ENCODE peak calls at places on chromosomes 5 and 9, in six cellular contexts. M, L, R, G, V and U are unnamed samples. For H3K79me2, the result is how much of the 10 kb centered on the place peaks cover.

GRCh38 chr5:157245477-157245876 is 20.4 kb upstream of the CYFIP2 start:
- DNase-seq in L (peak), M (peak), G (no peak), R (peak), V (no peak), U (peak)

GRCh38 chr9:99563364-99563763 is 258.3 kb upstream of the NR4A3 start:
- DNase-seq in G (no peak), L (no peak), M (no peak), V (no peak), R (no peak), U (no peak)

GRCh38 chr5:11261226-11261625 is 500.2 kb upstream of the DAP start:
- DNase-seq in V (no peak), R (no peak), L (no peak), M (no peak), G (no peak), U (no peak)

GRCh38 chr5:60026174-60026573 is 132.6 kb upstream of the PDE4D start:
- DNase-seq in V (no peak), L (no peak), G (no peak), M (no peak), R (peak), U (peak)

GRCh38 chr9:4566806-4567205 is 76.5 kb downstream of the SLC1A1 start:
- DNase-seq in L (no peak), G (no peak), R (no peak), M (no peak), V (no peak), U (no peak)

GRCh38 chr5:133289686-133290367 is 238.0 kb downstream of the HSPA4 start:
- DNase-seq in M (no peak), L (no peak), V (peak), G (no peak), R (no peak), U (no peak)

GRCh38 chr5:133234273-133234672 is 182.5 kb downstream of the HSPA4 start:
- DNase-seq in V (no peak), G (no peak), M (no peak), R (no peak), L (no peak), U (no peak)

GRCh38 chr5:145934276-145934675 is 2.1 kb upstream of the SH3RF2 start:
- DNase-seq in L (no peak), R (no peak), G (no peak), V (no peak), M (no peak), U (no peak)

GRCh38 chr9:74218374-74219063 is 278.6 kb upstream of the RORB start:
- DNase-seq in M (no peak), R (no peak), G (no peak), V (no peak), L (no peak), U (no peak)

GRCh38 chr9:93874242-93874641 is 80.9 kb downstream of the BARX1 start:
- DNase-seq in L (no peak), M (no peak), V (no peak), G (peak), R (no peak), U (no peak)

GRCh38 chr5:168020522-168021294 is 270.7 kb upstream of the WWC1 start:
- DNase-seq in V (no peak), L (no peak), M (no peak), R (peak), G (no peak), U (peak)

GRCh38 chr9:100219347-100219746 is 120.3 kb downstream of the INVS start:
- DNase-seq in V (no peak), L (no peak), G (no peak), R (no peak), M (no peak), U (no peak)

GRCh38 chr5:149702607-149702952 is 27.5 kb upstream of the PPARGC1B start:
- DNase-seq in V (no peak), M (no peak), G (no peak), L (no peak), R (no peak), U (no peak)

GRCh38 chr9:16348531-16348930 is 521.9 kb downstream of the BNC2 start:
- DNase-seq in L (no peak), R (no peak), M (no peak), G (no peak), V (no peak), U (peak)

GRCh38 chr5:174533127-174533453 is 191.3 kb upstream of the MSX2 start:
- DNase-seq in M (no peak), G (no peak), V (no peak), L (no peak), R (no peak), U (peak)

GRCh38 chr5:167845952-167846351 is 445.5 kb upstream of the WWC1 start:
- DNase-seq in L (no peak), V (no peak), G (no peak), R (no peak), M (no peak), U (no peak)

GRCh38 chr9:89996106-89996505 is 391.3 kb downstream of the GADD45G start:
- DNase-seq in M (no peak), V (no peak), L (no peak), R (no peak), G (no peak), U (no peak)

GRCh38 chr5:38434981-38435710 is 121.3 kb downstream of the LIFR start:
- DNase-seq in M (no peak), V (no peak), G (no peak), R (peak), L (no peak), U (peak)

GRCh38 chr9:116282598-116282997 is 129.0 kb downstream of the PAPPA start:
- DNase-seq in G (no peak), R (no peak), V (no peak), L (no peak), M (peak), U (no peak)

GRCh38 chr5:167684251-167684650 is 607.2 kb upstream of the WWC1 start:
- DNase-seq in V (no peak), R (peak), G (no peak), M (no peak), L (no peak), U (peak)

GRCh38 chr5:104375345-104375744 is 812.8 kb upstream of the NUDT12 start:
- DNase-seq in L (no peak), R (no peak), V (no peak), M (no peak), G (no peak), U (no peak)

GRCh38 chr5:144469106-144469505 is 298.4 kb downstream of the KCTD16 start:
- DNase-seq in R (peak), G (no peak), M (no peak), V (no peak), L (no peak), U (peak)

GRCh38 chr5:73218552-73219171 is 45.7 kb downstream of the TMEM174 start:
- DNase-seq in R (peak), L (peak), V (no peak), M (peak), G (peak), U (peak)

DNA sequence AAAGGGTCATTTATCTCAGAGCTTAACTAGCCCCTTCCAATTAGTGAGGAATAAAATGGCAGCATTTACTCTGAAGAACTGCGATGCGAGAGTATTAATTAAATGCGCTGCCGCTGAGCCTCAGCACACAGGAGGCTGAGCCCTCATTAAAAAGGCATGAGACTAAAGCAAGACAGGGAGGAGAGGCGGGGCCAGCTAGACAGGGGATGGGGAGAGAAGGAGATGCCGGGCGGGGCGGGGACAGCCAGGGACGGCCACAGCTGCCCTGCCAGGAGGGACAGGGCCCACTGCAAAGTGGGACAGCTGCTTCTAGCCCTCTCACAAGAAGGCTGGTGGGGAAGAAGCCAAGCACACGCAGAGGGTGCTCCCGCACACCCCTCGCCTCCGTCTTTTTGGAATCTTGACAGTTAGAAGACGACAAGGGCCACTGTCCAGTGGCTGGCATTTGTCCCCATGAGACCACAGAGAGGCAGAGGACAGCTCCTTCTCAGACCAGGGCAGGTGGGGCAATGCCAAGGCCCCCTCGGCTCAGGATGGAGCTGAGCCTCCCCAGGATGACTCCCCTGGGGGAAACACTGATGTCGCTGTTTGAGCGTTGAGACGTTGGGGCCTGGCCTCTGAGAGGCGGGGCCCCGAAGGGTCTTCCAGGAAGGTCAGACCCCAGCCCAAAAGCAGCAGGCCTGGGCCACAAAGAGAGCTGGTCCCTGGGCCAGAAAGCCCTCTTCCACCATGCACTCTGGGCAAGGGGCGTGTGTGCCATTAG is 26.9 kb downstream of the ADAMTS2 start:
- DNase-seq in G (no peak), V (no peak), M (peak), L (no peak), R (no peak), U (no peak)
- H3K79me2 ChIP-seq in G (under half), V (under half), M (under half), L (under half), R (half or more), U (under half)

DNA sequence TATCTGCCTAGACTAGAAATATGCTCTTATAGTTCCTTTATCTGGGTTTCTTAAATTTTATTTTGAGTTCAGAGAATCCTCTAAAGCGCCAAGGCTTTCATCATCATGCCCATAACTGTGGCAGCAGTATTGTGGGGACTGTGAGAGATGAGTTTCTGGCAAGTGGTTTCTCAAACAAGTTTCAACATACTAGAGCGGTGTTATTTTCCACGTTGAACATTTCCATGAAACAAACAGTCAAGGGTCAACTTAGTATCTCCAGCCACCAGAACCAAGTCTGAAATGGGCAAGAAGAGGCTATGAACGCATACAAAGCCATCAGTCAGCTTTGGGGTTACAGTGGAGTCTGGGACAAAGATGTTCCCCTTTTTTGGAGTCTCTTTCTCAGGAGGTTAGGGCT is 40.3 kb downstream of the SERINC5 start:
- DNase-seq in V (no peak), G (no peak), M (no peak), L (no peak), R (no peak), U (no peak)
- H3K79me2 ChIP-seq in V (under half), G (half or more), M (half or more), L (half or more), R (under half), U (half or more)

GRCh38 chr9:87545858-87546257 is 48.2 kb downstream of the DAPK1 start:
- DNase-seq in V (no peak), G (no peak), M (no peak), R (peak), L (no peak), U (peak)
- H3K79me2 ChIP-seq in V (under half), G (under half), M (under half), R (under half), L (under half), U (under half)

GRCh38 chr5:109754319-109754718 is 64.6 kb downstream of the MAN2A1 start:
- DNase-seq in L (no peak), V (no peak), M (no peak), R (no peak), G (no peak), U (no peak)
- H3K79me2 ChIP-seq in L (half or more), V (half or more), M (half or more), R (half or more), G (under half), U (half or more)

DNA sequence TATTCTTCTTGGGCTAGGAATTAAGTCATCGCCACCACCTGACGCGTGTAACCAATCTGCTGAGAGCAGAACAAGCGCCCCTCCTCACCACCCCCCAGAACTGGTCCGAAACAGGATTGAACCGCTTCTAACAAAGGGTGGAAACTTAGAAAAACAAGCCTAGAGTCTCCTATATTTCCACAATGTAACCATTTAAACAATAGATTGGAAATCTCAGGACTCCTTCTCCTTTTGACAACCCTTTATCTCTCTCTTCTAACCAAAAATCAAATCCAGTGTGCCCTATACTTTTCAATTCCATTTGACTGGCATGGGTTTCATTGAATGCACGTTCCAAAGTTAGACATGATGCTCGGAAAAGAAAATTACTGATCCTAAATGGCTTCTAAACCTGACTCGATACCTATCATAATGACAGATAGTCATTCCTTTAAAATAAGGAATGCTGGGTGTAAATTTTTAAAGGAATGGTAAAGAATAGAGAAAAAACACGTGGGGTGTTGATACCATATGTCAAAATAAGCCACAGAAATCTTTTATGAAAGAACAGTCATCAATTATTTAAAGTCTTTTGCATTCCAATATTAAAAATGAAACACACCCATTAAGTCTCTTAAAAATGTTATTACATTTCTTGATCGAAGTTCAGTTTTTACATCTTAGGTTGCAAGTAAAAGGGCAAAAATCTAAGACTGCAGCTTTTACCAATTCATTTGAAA is 1.2 kb downstream of the ARRDC3 start:
- DNase-seq in L (peak), M (peak), R (peak), V (peak), G (peak), U (peak)
- H3K79me2 ChIP-seq in L (under half), M (half or more), R (half or more), V (half or more), G (half or more), U (half or more)

DNA sequence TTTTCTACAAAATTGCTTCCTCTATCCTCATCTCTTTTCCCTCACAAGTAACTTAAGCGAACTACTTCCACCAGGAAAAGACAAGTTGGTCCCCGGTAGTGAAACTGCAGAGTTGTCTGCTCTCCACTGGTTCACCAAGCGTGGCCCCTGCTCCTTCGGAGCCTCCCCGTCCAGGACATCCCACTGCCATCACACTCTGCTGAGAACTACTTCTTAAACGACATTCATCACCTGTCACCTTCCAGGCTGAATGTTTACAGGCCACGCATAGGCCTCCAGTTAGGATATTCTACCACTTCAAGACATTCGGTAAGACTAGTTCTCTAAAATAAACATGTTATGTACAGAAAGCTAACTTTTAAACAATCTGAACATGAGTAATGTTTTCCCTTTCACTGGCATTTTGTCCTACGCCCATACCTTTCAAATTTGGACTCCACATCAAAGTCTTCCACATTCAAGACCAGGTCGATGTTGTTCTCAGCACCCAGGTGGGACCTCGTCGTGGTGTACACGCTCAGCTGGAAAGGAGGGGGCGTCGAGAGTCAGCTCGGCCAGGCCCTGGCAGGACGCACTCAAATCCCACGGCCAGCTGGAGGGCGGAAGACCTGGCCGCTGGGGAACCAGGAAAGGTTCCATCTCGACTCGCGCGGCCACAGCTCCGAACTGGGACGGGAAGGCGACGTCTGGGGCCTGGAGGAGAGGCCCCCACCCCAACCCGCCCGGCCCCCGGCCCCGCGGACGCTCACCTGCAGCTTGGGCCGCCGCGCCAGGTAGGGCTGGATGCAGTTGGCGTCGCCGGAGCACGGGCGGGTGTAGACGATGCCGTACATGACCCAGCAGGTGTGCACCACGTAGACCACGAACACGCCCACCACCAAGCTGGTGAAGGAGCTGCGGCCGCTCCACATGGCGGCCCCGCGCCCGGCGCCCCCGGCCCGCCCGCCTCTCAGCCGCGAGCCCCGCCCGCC is 683 bp downstream of the CLPTM1L start:
- DNase-seq in M (peak), R (peak), V (no peak), G (peak), L (peak), U (peak)
- H3K79me2 ChIP-seq in M (under half), R (under half), V (half or more), G (half or more), L (under half), U (under half)

GRCh38 chr5:68172314-68172713 is 43.2 kb upstream of the PIK3R1 start:
- DNase-seq in M (peak), V (no peak), R (no peak), L (no peak), G (no peak), U (no peak)
- H3K79me2 ChIP-seq in M (under half), V (under half), R (under half), L (under half), G (under half), U (under half)